ENCODE peak calls at places on chromosome 17, in four cellular contexts. One of them, this sample, is unnamed. For H3K36me3, the result is how much of the 10 kb centered on the place peaks cover.

GRCh38 chr17:28533091-28533670 is 19.2 kb downstream of the UNC119 start:
- DNase-seq in upper lobe of left lung: peak
- DNase-seq in adrenal gland: no peak
- DNase-seq in stomach: no peak
- DNase-seq in this sample: no peak

GRCh38 chr17:51546114-51546513 is 285.8 kb downstream of the UTP18 start:
- DNase-seq in upper lobe of left lung: no peak
- DNase-seq in adrenal gland: no peak
- DNase-seq in stomach: no peak
- DNase-seq in this sample: no peak

GRCh38 chr17:7572338-7572587 is 7.2 kb upstream of the CD68 start:
- DNase-seq in upper lobe of left lung: no peak
- DNase-seq in adrenal gland: no peak
- DNase-seq in stomach: no peak
- DNase-seq in this sample: no peak

GRCh38 chr17:76550712-76551615 is 11.1 kb downstream of the PRCD start:
- DNase-seq in upper lobe of left lung: no peak
- DNase-seq in adrenal gland: no peak
- DNase-seq in stomach: no peak
- DNase-seq in this sample: no peak

GRCh38 chr17:75808905-75809621 is 24.5 kb downstream of the UNK start:
- DNase-seq in upper lobe of left lung: no peak
- DNase-seq in adrenal gland: peak
- DNase-seq in stomach: peak
- DNase-seq in this sample: no peak

GRCh38 chr17:38743556-38744171 is 4.5 kb downstream of the PCGF2 start:
- DNase-seq in upper lobe of left lung: no peak
- DNase-seq in adrenal gland: no peak
- DNase-seq in stomach: no peak
- DNase-seq in this sample: no peak

GRCh38 chr17:71444011-71444574 is 676.7 kb upstream of the SOX9 start:
- DNase-seq in upper lobe of left lung: no peak
- DNase-seq in adrenal gland: no peak
- DNase-seq in stomach: no peak
- DNase-seq in this sample: no peak

GRCh38 chr17:28792877-28793666 is 49.3 kb downstream of the TRAF4 start:
- DNase-seq in upper lobe of left lung: no peak
- DNase-seq in adrenal gland: no peak
- DNase-seq in stomach: no peak
- DNase-seq in this sample: no peak

GRCh38 chr17:57480438-57481196 is 224.3 kb downstream of the MSI2 start:
- DNase-seq in upper lobe of left lung: no peak
- DNase-seq in adrenal gland: peak
- DNase-seq in stomach: no peak
- DNase-seq in this sample: no peak

GRCh38 chr17:35192708-35193107 is 1.5 kb downstream of the SLC35G3 start:
- DNase-seq in upper lobe of left lung: peak
- DNase-seq in adrenal gland: no peak
- DNase-seq in stomach: no peak
- DNase-seq in this sample: no peak

GRCh38 chr17:28327031-28327607 is 8.1 kb downstream of the TMEM97 start:
- DNase-seq in upper lobe of left lung: no peak
- DNase-seq in adrenal gland: no peak
- DNase-seq in stomach: peak
- DNase-seq in this sample: no peak

GRCh38 chr17:16406742-16407674 is 8.4 kb upstream of the TRPV2 start:
- DNase-seq in upper lobe of left lung: peak
- DNase-seq in adrenal gland: no peak
- DNase-seq in stomach: no peak
- DNase-seq in this sample: no peak

GRCh38 chr17:59341922-59342321 is 10.5 kb downstream of the YPEL2 start:
- DNase-seq in upper lobe of left lung: no peak
- DNase-seq in adrenal gland: no peak
- DNase-seq in stomach: no peak
- DNase-seq in this sample: no peak

GRCh38 chr17:72205357-72205756 is 84.5 kb downstream of the SOX9 start:
- DNase-seq in upper lobe of left lung: peak
- DNase-seq in adrenal gland: no peak
- DNase-seq in stomach: no peak
- DNase-seq in this sample: no peak

GRCh38 chr17:6353161-6353560 is 81.8 kb downstream of the AIPL1 start:
- DNase-seq in upper lobe of left lung: no peak
- DNase-seq in adrenal gland: no peak
- DNase-seq in stomach: no peak
- DNase-seq in this sample: no peak

GRCh38 chr17:42409467-42410351 is 13.3 kb downstream of the CAVIN1 start:
- DNase-seq in upper lobe of left lung: no peak
- DNase-seq in adrenal gland: peak
- DNase-seq in stomach: peak
- DNase-seq in this sample: peak

GRCh38 chr17:77834170-77835115 is 124.1 kb upstream of the TNRC6C start:
- DNase-seq in upper lobe of left lung: no peak
- DNase-seq in adrenal gland: peak
- DNase-seq in stomach: peak
- DNase-seq in this sample: no peak

GRCh38 chr17:3738562-3739295 is 15.0 kb downstream of the HASPIN start:
- DNase-seq in upper lobe of left lung: no peak
- DNase-seq in adrenal gland: no peak
- DNase-seq in stomach: peak
- DNase-seq in this sample: peak

GRCh38 chr17:35467824-35468223 is 19.3 kb upstream of the SLFN13 start:
- DNase-seq in upper lobe of left lung: no peak
- DNase-seq in adrenal gland: no peak
- DNase-seq in stomach: no peak
- DNase-seq in this sample: no peak

GRCh38 chr17:8799851-8800212 is 667 bp upstream of the MFSD6L start:
- DNase-seq in upper lobe of left lung: no peak
- DNase-seq in adrenal gland: no peak
- DNase-seq in stomach: no peak
- DNase-seq in this sample: no peak

GRCh38 chr17:488993-489757 is 136.6 kb upstream of the RPH3AL start:
- DNase-seq in upper lobe of left lung: no peak
- DNase-seq in adrenal gland: no peak
- DNase-seq in stomach: no peak
- DNase-seq in this sample: no peak

GRCh38 chr17:59842901-59843652 is 49.7 kb downstream of the TUBD1 start:
- DNase-seq in upper lobe of left lung: no peak
- DNase-seq in adrenal gland: no peak
- DNase-seq in stomach: peak
- DNase-seq in this sample: peak

GRCh38 chr17:50274142-50274944 is at the start of gene TMEM92:
- DNase-seq in upper lobe of left lung: peak
- DNase-seq in adrenal gland: no peak
- DNase-seq in stomach: peak
- DNase-seq in this sample: peak

GRCh38 chr17:59349178-59349577 is 17.7 kb downstream of the YPEL2 start:
- DNase-seq in upper lobe of left lung: no peak
- DNase-seq in adrenal gland: no peak
- DNase-seq in stomach: no peak
- DNase-seq in this sample: no peak

GRCh38 chr17:42520540-42520951 is 15.5 kb upstream of the NAGLU start:
- DNase-seq in upper lobe of left lung: no peak
- DNase-seq in adrenal gland: peak
- DNase-seq in stomach: no peak
- DNase-seq in this sample: no peak

GRCh38 chr17:78133971-78134898 is 3.7 kb downstream of the TMC8 start:
- DNase-seq in upper lobe of left lung: peak
- DNase-seq in adrenal gland: peak
- DNase-seq in stomach: peak
- DNase-seq in this sample: peak

GRCh38 chr17:921161-921560 is 58.4 kb downstream of the NXN start:
- DNase-seq in upper lobe of left lung: no peak
- DNase-seq in adrenal gland: peak
- DNase-seq in stomach: no peak
- DNase-seq in this sample: no peak

GRCh38 chr17:34739386-34739785 is 160.0 kb downstream of the TMEM132E start:
- DNase-seq in upper lobe of left lung: no peak
- DNase-seq in adrenal gland: no peak
- DNase-seq in stomach: peak
- DNase-seq in this sample: no peak

GRCh38 chr17:16988749-16989229 is 16.9 kb upstream of the TNFRSF13B start:
- DNase-seq in upper lobe of left lung: no peak
- DNase-seq in adrenal gland: no peak
- DNase-seq in stomach: no peak
- DNase-seq in this sample: peak

GRCh38 chr17:4340914-4341615 is 25.4 kb downstream of the UBE2G1 start:
- DNase-seq in upper lobe of left lung: no peak
- DNase-seq in adrenal gland: no peak
- DNase-seq in stomach: no peak
- DNase-seq in this sample: no peak

GRCh38 chr17:49218941-49219913 is 8.7 kb downstream of the ABI3 start:
- DNase-seq in upper lobe of left lung: peak
- DNase-seq in adrenal gland: no peak
- DNase-seq in stomach: peak
- DNase-seq in this sample: peak

GRCh38 chr17:59620518-59621259 is 994 bp downstream of the CLTC start:
- DNase-seq in upper lobe of left lung: no peak
- DNase-seq in adrenal gland: peak
- DNase-seq in stomach: peak
- DNase-seq in this sample: peak

GRCh38 chr17:19538095-19539039 is 4.7 kb downstream of the SLC47A1 start:
- DNase-seq in upper lobe of left lung: no peak
- DNase-seq in adrenal gland: peak
- DNase-seq in stomach: no peak
- DNase-seq in this sample: no peak
- TF ChIP-seq POLR2A in upper lobe of left lung: no peak
- TF ChIP-seq POLR2A in adrenal gland: peak
- TF ChIP-seq POLR2A in stomach: no peak
- TF ChIP-seq POLR2A in this sample: no peak

GRCh38 chr17:18309202-18309601 is 5.6 kb downstream of the TOP3A start:
- DNase-seq in upper lobe of left lung: no peak
- DNase-seq in adrenal gland: no peak
- DNase-seq in stomach: no peak
- DNase-seq in this sample: no peak
- H3K36me3 ChIP-seq in upper lobe of left lung: half or more
- H3K36me3 ChIP-seq in adrenal gland: under half
- H3K36me3 ChIP-seq in stomach: half or more
- H3K36me3 ChIP-seq in this sample: under half

GRCh38 chr17:29931253-29931932 is 1.4 kb upstream of the SSH2 start:
- DNase-seq in upper lobe of left lung: no peak
- DNase-seq in adrenal gland: peak
- DNase-seq in stomach: peak
- DNase-seq in this sample: peak

GRCh38 chr17:29930399-29931010 is 477 bp upstream of the SSH2 start:
- DNase-seq in upper lobe of left lung: no peak
- DNase-seq in adrenal gland: no peak
- DNase-seq in stomach: no peak
- DNase-seq in this sample: no peak

GRCh38 chr17:29929006-29929543 is 953 bp downstream of the SSH2 start:
- DNase-seq in upper lobe of left lung: no peak
- DNase-seq in adrenal gland: peak
- DNase-seq in stomach: peak
- DNase-seq in this sample: peak

GRCh38 chr17:29927546-29927945 is 2.5 kb downstream of the SSH2 start:
- DNase-seq in upper lobe of left lung: no peak
- DNase-seq in adrenal gland: no peak
- DNase-seq in stomach: no peak
- DNase-seq in this sample: no peak

GRCh38 chr17:29929544-29930398 is at the start of gene SSH2:
- DNase-seq in upper lobe of left lung: peak
- DNase-seq in adrenal gland: peak
- DNase-seq in stomach: peak
- DNase-seq in this sample: peak
- TF ChIP-seq POLR2A in upper lobe of left lung: no peak
- TF ChIP-seq POLR2A in adrenal gland: peak
- TF ChIP-seq POLR2A in stomach: no peak
- TF ChIP-seq POLR2A in this sample: peak

DNA sequence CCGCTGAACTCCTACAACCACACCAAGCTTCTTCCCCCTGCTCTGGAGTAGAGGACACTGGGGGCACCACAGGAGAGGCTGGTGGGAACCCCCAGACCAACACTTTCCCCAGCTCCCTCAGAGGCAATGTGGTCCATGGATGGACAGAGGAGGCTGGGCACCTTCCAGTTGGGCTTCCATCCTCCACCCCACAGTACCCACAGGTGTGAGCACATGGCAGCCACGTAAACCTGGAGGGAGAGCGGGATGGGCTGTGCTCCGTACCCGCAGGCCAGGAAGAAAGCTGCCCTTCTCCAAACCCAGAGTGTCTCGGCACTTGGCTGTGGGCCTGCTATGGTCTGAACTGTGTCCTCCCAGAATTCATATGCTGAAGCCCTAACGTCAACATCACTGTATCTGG is 1.7 kb downstream of the SGSH start:
- DNase-seq in upper lobe of left lung: no peak
- DNase-seq in adrenal gland: no peak
- DNase-seq in stomach: no peak
- DNase-seq in this sample: no peak
- H3K36me3 ChIP-seq in upper lobe of left lung: half or more
- H3K36me3 ChIP-seq in adrenal gland: under half
- H3K36me3 ChIP-seq in stomach: half or more
- H3K36me3 ChIP-seq in this sample: under half

GRCh38 chr17:2391597-2392251 is 9.1 kb downstream of the MNT start:
- DNase-seq in upper lobe of left lung: no peak
- DNase-seq in adrenal gland: no peak
- DNase-seq in stomach: no peak
- DNase-seq in this sample: no peak

GRCh38 chr17:2393954-2394749 is 6.7 kb downstream of the MNT start:
- DNase-seq in upper lobe of left lung: no peak
- DNase-seq in adrenal gland: peak
- DNase-seq in stomach: no peak
- DNase-seq in this sample: no peak

GRCh38 chr17:2390199-2390880 is 10.5 kb downstream of the MNT start:
- DNase-seq in upper lobe of left lung: no peak
- DNase-seq in adrenal gland: peak
- DNase-seq in stomach: no peak
- DNase-seq in this sample: no peak

GRCh38 chr17:2393184-2393953 is 7.5 kb downstream of the MNT start:
- DNase-seq in upper lobe of left lung: peak
- DNase-seq in adrenal gland: peak
- DNase-seq in stomach: peak
- DNase-seq in this sample: peak

GRCh38 chr17:2392252-2393183 is 8.3 kb downstream of the MNT start:
- DNase-seq in upper lobe of left lung: peak
- DNase-seq in adrenal gland: peak
- DNase-seq in stomach: peak
- DNase-seq in this sample: peak
- TF ChIP-seq POLR2A in upper lobe of left lung: no peak
- TF ChIP-seq POLR2A in adrenal gland: peak
- TF ChIP-seq POLR2A in stomach: no peak
- TF ChIP-seq POLR2A in this sample: peak